ENCODE peak calls at places on chromosomes 7 and 10, in ten cellular contexts. S, K, V, R, N, P, I, L, G and M are unnamed samples.

GRCh38 chr7:51031791-51032484 is 249.2 kb upstream of the GRB10 start:
- DNase-seq in S (no peak), K (no peak), V (no peak), R (no peak), N (no peak), P (no peak), I (no peak), L (no peak), G (no peak), M (no peak)

GRCh38 chr10:88989824-88990527 is 622 bp upstream of the FAS start:
- DNase-seq in S (no peak), K (peak), V (no peak), R (no peak), N (no peak), P (peak), I (peak), L (peak), G (no peak), M (no peak)

GRCh38 chr10:123194056-123194455 is 39.9 kb downstream of the BUB3 start:
- DNase-seq in S (no peak), K (no peak), V (no peak), R (no peak), N (no peak), P (no peak), I (no peak), L (no peak), G (no peak), M (no peak)

GRCh38 chr7:143463556-143463955 is 14.1 kb upstream of the TAS2R41 start:
- DNase-seq in S (no peak), K (no peak), V (no peak), R (no peak), N (no peak), P (no peak), I (no peak), L (no peak), G (no peak), M (no peak)

GRCh38 chr7:64618785-64619456 is 47.0 kb upstream of the ZNF107 start:
- DNase-seq in S (no peak), K (no peak), V (no peak), R (peak), N (peak), P (peak), I (no peak), L (no peak), G (no peak), M (no peak)

GRCh38 chr10:58919927-58920654 is 256.4 kb upstream of the PHYHIPL start:
- DNase-seq in S (no peak), K (no peak), V (no peak), R (peak), N (no peak), P (peak), I (no peak), L (peak), G (peak), M (no peak)

GRCh38 chr7:50648076-50648475 is 82.9 kb upstream of the DDC start:
- DNase-seq in S (no peak), K (no peak), V (no peak), R (no peak), N (no peak), P (no peak), I (no peak), L (no peak), G (no peak), M (no peak)

GRCh38 chr7:101673951-101674350 is 44.9 kb upstream of the MYL10 start:
- DNase-seq in S (no peak), K (peak), V (no peak), R (no peak), N (no peak), P (peak), I (no peak), L (no peak), G (no peak), M (no peak)

GRCh38 chr10:6593140-6593740 is 13.2 kb upstream of the PRKCQ start:
- DNase-seq in S (peak), K (no peak), V (no peak), R (no peak), N (no peak), P (no peak), I (no peak), L (no peak), G (no peak), M (no peak)

GRCh38 chr7:875051-875450 is 1.3 kb upstream of the GET4 start:
- DNase-seq in S (no peak), K (no peak), V (no peak), R (no peak), N (no peak), P (no peak), I (no peak), L (no peak), G (no peak), M (no peak)

GRCh38 chr10:86648706-86649426 is 5.5 kb upstream of the OPN4 start:
- DNase-seq in S (no peak), K (peak), V (no peak), R (peak), N (peak), P (peak), I (peak), L (peak), G (peak), M (no peak)

GRCh38 chr10:101840102-101840684 is 3.4 kb downstream of the KCNIP2 start:
- DNase-seq in S (no peak), K (no peak), V (no peak), R (no peak), N (no peak), P (no peak), I (no peak), L (no peak), G (no peak), M (no peak)

GRCh38 chr10:28444031-28444430 is 88.9 kb upstream of the WAC start:
- DNase-seq in S (no peak), K (no peak), V (no peak), R (no peak), N (no peak), P (no peak), I (no peak), L (no peak), G (no peak), M (no peak)

GRCh38 chr10:132630156-132630555 is 92.6 kb downstream of the INPP5A start:
- DNase-seq in S (no peak), K (no peak), V (no peak), R (no peak), N (no peak), P (no peak), I (no peak), L (no peak), G (no peak), M (no peak)

GRCh38 chr7:16205481-16205880 is 215.9 kb downstream of the CRPPA start:
- DNase-seq in S (no peak), K (no peak), V (no peak), R (no peak), N (no peak), P (no peak), I (no peak), L (no peak), G (no peak), M (no peak)

GRCh38 chr10:120012566-120012965 is 120.0 kb downstream of the SEC23IP start:
- DNase-seq in S (no peak), K (no peak), V (no peak), R (peak), N (no peak), P (peak), I (no peak), L (no peak), G (no peak), M (no peak)
- TF ChIP-seq CTCF in S (no peak), K (no peak), V (no peak), R (no peak), N (no peak), P (no peak), I (no peak), L (no peak), G (no peak), M (no peak)

GRCh38 chr7:30770936-30771858 is at the start of gene MINDY4:
- DNase-seq in S (peak), K (peak), V (peak), R (no peak), N (peak), P (peak), I (peak), L (no peak), G (peak), M (peak)
- TF ChIP-seq CTCF in S (no peak), K (peak), V (no peak), R (peak), N (no peak), P (no peak), I (no peak), L (peak), G (no peak), M (no peak)

GRCh38 chr7:84247591-84247990 is 53.0 kb upstream of the SEMA3A start:
- DNase-seq in S (no peak), K (no peak), V (no peak), R (no peak), N (no peak), P (peak), I (no peak), L (no peak), G (no peak), M (no peak)
- TF ChIP-seq CTCF in S (no peak), K (peak), V (no peak), R (peak), N (no peak), P (peak), I (no peak), L (no peak), G (no peak), M (no peak)

GRCh38 chr7:55549457-55549856 is 22.8 kb downstream of the VOPP1 start:
- DNase-seq in S (no peak), K (no peak), V (no peak), R (no peak), N (no peak), P (no peak), I (no peak), L (no peak), G (no peak), M (no peak)

GRCh38 chr7:55550010-55550409 is 22.3 kb downstream of the VOPP1 start:
- DNase-seq in S (no peak), K (no peak), V (no peak), R (no peak), N (peak), P (peak), I (no peak), L (no peak), G (no peak), M (no peak)

GRCh38 chr7:55548295-55548731 is 24.0 kb downstream of the VOPP1 start:
- DNase-seq in S (no peak), K (no peak), V (no peak), R (no peak), N (no peak), P (no peak), I (no peak), L (no peak), G (no peak), M (no peak)

GRCh38 chr7:55546826-55547225 is 25.5 kb downstream of the VOPP1 start:
- DNase-seq in S (peak), K (peak), V (no peak), R (peak), N (peak), P (peak), I (peak), L (peak), G (peak), M (no peak)

DNA sequence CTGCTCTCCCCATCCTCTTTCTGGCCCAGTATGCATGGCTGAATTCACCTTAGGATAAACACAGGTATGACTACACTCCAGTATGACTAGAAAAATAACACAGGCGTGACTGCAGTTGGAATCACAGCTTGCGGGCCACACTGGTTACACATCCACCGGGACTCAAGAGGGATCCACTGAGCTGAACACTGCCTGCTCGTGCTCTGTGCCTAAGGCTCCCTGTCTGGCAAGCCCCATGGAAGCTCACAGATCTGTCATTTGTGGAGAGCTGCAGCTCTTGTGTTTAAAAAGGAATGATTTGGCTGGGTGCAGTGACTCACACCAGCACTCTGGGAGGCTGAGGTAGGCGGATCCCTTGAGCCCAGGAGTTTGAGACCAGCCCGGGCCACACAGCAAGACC is 26.8 kb downstream of the VOPP1 start:
- DNase-seq in S (no peak), K (no peak), V (no peak), R (no peak), N (no peak), P (peak), I (no peak), L (no peak), G (no peak), M (no peak)
- TF ChIP-seq CTCF in S (no peak), K (no peak), V (no peak), R (peak), N (no peak), P (peak), I (no peak), L (no peak), G (no peak), M (no peak)

DNA sequence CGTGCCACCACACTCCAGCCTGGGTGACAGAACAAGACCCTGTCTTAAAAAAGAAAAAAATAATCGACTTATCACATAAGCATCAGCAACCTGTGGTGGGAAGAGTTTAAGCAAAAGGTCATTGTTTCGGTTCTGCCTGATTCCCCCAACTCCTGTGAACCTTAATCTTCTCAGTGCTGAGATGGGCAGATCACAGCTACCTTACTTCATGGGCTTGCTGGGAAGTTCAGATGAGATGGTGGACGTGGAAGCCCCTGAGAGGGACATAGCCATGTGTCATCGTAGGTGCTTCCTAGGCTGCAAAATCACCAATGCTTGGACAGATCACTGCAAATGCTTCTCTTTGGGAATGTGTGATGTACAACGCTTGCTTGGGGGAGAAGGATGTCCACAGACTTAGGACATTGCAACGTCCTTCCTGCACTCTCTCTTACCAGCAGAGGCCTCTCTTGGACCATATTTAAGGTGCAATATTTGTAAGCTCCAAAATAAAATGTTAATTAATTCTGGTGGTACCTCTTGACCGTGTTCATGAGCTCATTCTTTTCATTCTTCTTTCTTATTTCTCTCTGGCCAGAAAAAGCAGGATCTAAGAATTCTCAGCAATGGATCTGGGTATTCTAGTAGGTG is 8.6 kb downstream of the GJD4 start:
- DNase-seq in S (no peak), K (no peak), V (no peak), R (no peak), N (no peak), P (peak), I (no peak), L (no peak), G (peak), M (no peak)
- TF ChIP-seq CTCF in S (no peak), K (peak), V (no peak), R (peak), N (no peak), P (peak), I (no peak), L (peak), G (peak), M (no peak)

GRCh38 chr7:112419543-112420130 is 30.6 kb upstream of the IFRD1 start:
- DNase-seq in S (no peak), K (no peak), V (no peak), R (no peak), N (no peak), P (no peak), I (no peak), L (no peak), G (no peak), M (no peak)

GRCh38 chr7:112423987-112424386 is 26.3 kb upstream of the IFRD1 start:
- DNase-seq in S (no peak), K (no peak), V (no peak), R (no peak), N (no peak), P (no peak), I (no peak), L (no peak), G (no peak), M (no peak)

GRCh38 chr7:112422842-112423496 is 27.3 kb upstream of the IFRD1 start:
- DNase-seq in S (peak), K (peak), V (no peak), R (peak), N (peak), P (peak), I (peak), L (peak), G (peak), M (no peak)

GRCh38 chr7:112420236-112420945 is 29.9 kb upstream of the IFRD1 start:
- DNase-seq in S (no peak), K (no peak), V (no peak), R (no peak), N (no peak), P (peak), I (no peak), L (no peak), G (no peak), M (no peak)

GRCh38 chr7:112421666-112422486 is 28.4 kb upstream of the IFRD1 start:
- DNase-seq in S (peak), K (no peak), V (no peak), R (no peak), N (no peak), P (no peak), I (no peak), L (no peak), G (no peak), M (no peak)
- TF ChIP-seq CTCF in S (no peak), K (no peak), V (peak), R (no peak), N (no peak), P (no peak), I (no peak), L (no peak), G (no peak), M (no peak)

GRCh38 chr7:6579446-6579845 is 2.2 kb downstream of the ZDHHC4 start:
- DNase-seq in S (no peak), K (no peak), V (no peak), R (no peak), N (no peak), P (peak), I (no peak), L (no peak), G (no peak), M (no peak)
- TF ChIP-seq CTCF in S (no peak), K (no peak), V (no peak), R (peak), N (no peak), P (peak), I (no peak), L (peak), G (no peak), M (no peak)

DNA sequence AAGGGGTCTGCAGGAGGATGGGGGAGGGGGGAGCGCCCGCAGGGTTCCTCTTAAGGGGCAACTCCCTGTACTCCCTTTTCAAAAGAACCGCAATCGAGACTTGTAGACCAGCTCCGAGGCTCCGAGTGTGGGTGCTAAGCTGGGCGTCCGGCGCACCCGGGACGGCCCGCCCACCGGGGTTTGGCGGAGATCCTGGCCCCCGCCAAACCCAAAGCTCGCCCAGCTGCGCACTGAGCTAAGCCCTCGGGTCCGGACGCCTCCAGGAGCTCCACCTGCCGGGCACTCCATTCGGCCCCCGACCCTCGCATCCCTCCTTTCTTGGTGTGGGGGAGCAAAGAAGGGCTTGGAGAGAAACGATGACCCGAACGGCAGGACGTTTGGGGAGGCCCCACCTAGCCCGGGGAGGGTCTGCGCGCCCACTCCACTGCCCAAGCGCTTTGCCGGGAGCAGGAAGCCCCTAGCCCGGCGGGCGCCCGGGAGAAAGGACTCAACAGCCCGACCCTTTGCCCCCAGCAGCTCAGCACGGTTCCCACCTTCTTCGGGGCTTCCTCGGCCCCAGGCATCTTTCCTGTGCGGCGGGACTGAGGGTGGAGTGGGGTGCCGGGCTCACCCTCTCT is 649 bp downstream of the AFAP1L2 start:
- DNase-seq in S (no peak), K (no peak), V (no peak), R (no peak), N (peak), P (no peak), I (no peak), L (no peak), G (peak), M (no peak)
- TF ChIP-seq CTCF in S (no peak), K (peak), V (no peak), R (peak), N (no peak), P (peak), I (no peak), L (peak), G (peak), M (no peak)

GRCh38 chr7:151457534-151457933 is 17.6 kb upstream of the CRYGN start:
- DNase-seq in S (no peak), K (no peak), V (no peak), R (no peak), N (no peak), P (no peak), I (no peak), L (no peak), G (no peak), M (no peak)

GRCh38 chr7:151461096-151461941 is 21.4 kb upstream of the CRYGN start:
- DNase-seq in S (no peak), K (no peak), V (no peak), R (no peak), N (no peak), P (no peak), I (no peak), L (no peak), G (no peak), M (no peak)

GRCh38 chr7:151460474-151460855 is 20.5 kb upstream of the CRYGN start:
- DNase-seq in S (no peak), K (peak), V (no peak), R (no peak), N (no peak), P (no peak), I (peak), L (no peak), G (no peak), M (no peak)

GRCh38 chr7:151461942-151462230 is 21.9 kb upstream of the CRYGN start:
- DNase-seq in S (no peak), K (no peak), V (no peak), R (no peak), N (no peak), P (peak), I (no peak), L (no peak), G (no peak), M (no peak)

GRCh38 chr7:151459726-151460473 is 20.0 kb upstream of the CRYGN start:
- DNase-seq in S (no peak), K (peak), V (no peak), R (peak), N (peak), P (peak), I (peak), L (peak), G (peak), M (no peak)
- TF ChIP-seq CTCF in S (no peak), K (peak), V (no peak), R (peak), N (no peak), P (peak), I (peak), L (peak), G (peak), M (no peak)

GRCh38 chr7:76047305-76047810 is 442 bp downstream of the STYXL1 start:
- DNase-seq in S (no peak), K (no peak), V (no peak), R (no peak), N (no peak), P (no peak), I (no peak), L (no peak), G (no peak), M (no peak)

GRCh38 chr7:76047811-76048667 is at the start of the genes MDH2 and STYXL1:
- DNase-seq in S (peak), K (peak), V (peak), R (peak), N (peak), P (peak), I (peak), L (peak), G (peak), M (peak)

GRCh38 chr7:76050545-76050944 is 2.6 kb downstream of the MDH2 start:
- DNase-seq in S (no peak), K (no peak), V (no peak), R (no peak), N (no peak), P (no peak), I (no peak), L (no peak), G (no peak), M (no peak)

GRCh38 chr7:76049295-76049694 is 1.4 kb downstream of the MDH2 start:
- DNase-seq in S (no peak), K (no peak), V (no peak), R (no peak), N (no peak), P (peak), I (no peak), L (no peak), G (no peak), M (no peak)

DNA sequence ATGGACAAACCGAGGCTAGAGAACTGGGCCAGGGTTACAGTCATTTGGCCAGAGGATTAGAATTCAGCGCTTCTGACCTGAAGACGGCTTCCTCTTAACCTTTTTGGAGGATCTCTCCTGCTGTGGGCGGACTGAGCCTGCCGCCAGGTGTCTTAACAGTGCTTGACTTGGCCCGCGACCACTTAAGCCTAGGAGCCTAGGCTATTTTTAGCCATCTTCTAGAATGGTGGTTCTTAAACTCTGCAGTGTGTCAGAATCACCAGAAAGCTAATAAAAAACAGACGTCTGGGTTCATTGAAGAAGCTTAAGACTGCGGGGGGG is 722 bp downstream of the MDH2 start:
- DNase-seq in S (no peak), K (peak), V (peak), R (no peak), N (peak), P (peak), I (no peak), L (no peak), G (peak), M (no peak)
- TF ChIP-seq CTCF in S (no peak), K (peak), V (no peak), R (peak), N (no peak), P (no peak), I (no peak), L (no peak), G (no peak), M (no peak)